ENCODE peak calls at places on chromosomes 13 and 19, in eight cellular contexts. S, P, C, Y, O, W, V and B are unnamed samples.

GRCh38 chr13:73109288-73109899 is 50.6 kb downstream of the KLF5 start:
- DNase-seq in W (no peak), C (no peak), V (no peak), Y (no peak), S (no peak), P (no peak), O (no peak), B (no peak)

GRCh38 chr19:11736696-11737095 is 2.0 kb downstream of the ZNF823 start:
- DNase-seq in S (no peak), Y (peak), O (no peak), V (peak), C (peak), P (peak), W (no peak), B (no peak)

GRCh38 chr19:43504426-43505185 is at the start of gene PHLDB3:
- DNase-seq in W (no peak), Y (no peak), V (no peak), C (peak), P (peak), O (peak), S (peak), B (no peak)

GRCh38 chr19:35038623-35039512 is 2.7 kb upstream of the HPN start:
- DNase-seq in C (peak), V (peak), S (no peak), W (no peak), O (no peak), P (no peak), Y (no peak), B (no peak)

GRCh38 chr13:45422731-45423130 is 4.6 kb upstream of the SLC25A30 start:
- DNase-seq in Y (no peak), C (no peak), S (no peak), P (no peak), W (no peak), V (no peak), O (no peak), B (no peak)

GRCh38 chr13:52786747-52787146 is 47.1 kb upstream of the CNMD start:
- DNase-seq in O (no peak), Y (no peak), V (no peak), W (no peak), P (no peak), S (no peak), C (no peak), B (no peak)

GRCh38 chr19:35890113-35890650 is 10.2 kb downstream of the NFKBID start:
- DNase-seq in W (no peak), C (no peak), V (no peak), Y (no peak), P (no peak), O (no peak), S (no peak), B (no peak)

GRCh38 chr19:1093330-1093729 is 1.8 kb downstream of the POLR2E start:
- DNase-seq in Y (no peak), C (no peak), S (no peak), W (no peak), O (no peak), P (no peak), V (no peak), B (no peak)

GRCh38 chr19:18735324-18735723 is 51.8 kb downstream of the CRTC1 start:
- DNase-seq in S (no peak), O (no peak), W (no peak), P (no peak), C (no peak), V (no peak), Y (no peak), B (no peak)

GRCh38 chr19:34155686-34156085 is 16.6 kb upstream of the LSM14A start:
- DNase-seq in Y (peak), C (peak), S (no peak), V (no peak), P (no peak), W (no peak), O (no peak), B (no peak)

GRCh38 chr13:75585153-75585552 is 35.6 kb downstream of the UCHL3 start:
- DNase-seq in V (no peak), Y (no peak), W (no peak), S (no peak), C (no peak), P (no peak), O (no peak), B (no peak)

GRCh38 chr13:21175656-21176194 is 627 bp downstream of the SKA3 start:
- DNase-seq in Y (peak), P (no peak), S (no peak), V (peak), W (no peak), C (no peak), O (no peak), B (no peak)

GRCh38 chr13:106911020-106911419 is 343.1 kb upstream of the ARGLU1 start:
- DNase-seq in W (no peak), C (no peak), S (peak), O (no peak), V (no peak), Y (no peak), P (no peak), B (no peak)

GRCh38 chr19:3363841-3364500 is 2.4 kb upstream of the NFIC start:
- DNase-seq in P (no peak), C (no peak), S (no peak), V (no peak), Y (no peak), O (no peak), W (no peak), B (no peak)

GRCh38 chr19:17522988-17523872 is 11.8 kb downstream of the PGLS start:
- DNase-seq in W (no peak), P (peak), C (no peak), S (peak), V (no peak), Y (no peak), O (peak), B (no peak)

GRCh38 chr13:24124789-24125476 is 35.6 kb upstream of the SPATA13 start:
- DNase-seq in S (no peak), O (no peak), P (no peak), W (no peak), Y (no peak), V (no peak), C (no peak), B (no peak)

GRCh38 chr13:23378009-23378632 is 55.4 kb downstream of the SACS start:
- DNase-seq in Y (peak), C (peak), W (peak), P (no peak), S (peak), O (no peak), V (peak), B (peak)

GRCh38 chr19:33720691-33721682 is 75.7 kb upstream of the KCTD15 start:
- DNase-seq in W (no peak), O (no peak), C (no peak), V (no peak), Y (no peak), P (no peak), S (no peak), B (no peak)

GRCh38 chr19:11269408-11269807 is 7.1 kb upstream of the DOCK6 start:
- DNase-seq in Y (no peak), P (no peak), O (no peak), V (peak), C (no peak), W (no peak), S (no peak), B (no peak)

GRCh38 chr13:104984296-104984818 is 1551.1 kb downstream of the EFNB2 start:
- DNase-seq in Y (peak), W (no peak), P (peak), O (peak), C (no peak), V (peak), S (peak), B (peak)

GRCh38 chr13:42355118-42355840 is 83.3 kb downstream of the AKAP11 start:
- DNase-seq in O (no peak), C (no peak), W (no peak), Y (no peak), P (no peak), V (no peak), S (no peak), B (no peak)

GRCh38 chr13:68232351-68233130 is 1002.4 kb upstream of the PCDH9 start:
- DNase-seq in W (no peak), V (peak), S (no peak), Y (peak), P (no peak), O (no peak), C (no peak), B (no peak)

GRCh38 chr13:43815204-43815603 is 28.4 kb upstream of the ENOX1 start:
- DNase-seq in C (peak), V (peak), Y (peak), W (peak), S (no peak), O (no peak), P (no peak), B (no peak)

GRCh38 chr13:44489751-44490150 is 86.4 kb downstream of the TSC22D1 start:
- DNase-seq in Y (no peak), V (no peak), W (no peak), O (no peak), C (no peak), P (no peak), S (no peak), B (no peak)

GRCh38 chr13:101614491-101614890 is 162.0 kb downstream of the ITGBL1 start:
- DNase-seq in O (no peak), Y (no peak), C (no peak), P (no peak), V (no peak), W (no peak), S (no peak), B (no peak)

GRCh38 chr19:31149306-31149975 is 199.8 kb downstream of the TSHZ3 start:
- DNase-seq in Y (no peak), W (no peak), S (no peak), C (peak), P (no peak), O (no peak), V (no peak), B (no peak)

GRCh38 chr13:91045351-91046034 is 302.0 kb upstream of the MIR17HG start:
- DNase-seq in C (no peak), V (peak), O (no peak), S (no peak), W (no peak), P (no peak), Y (no peak), B (no peak)

GRCh38 chr19:12825259-12826131 is 8.9 kb downstream of the RTBDN start:
- DNase-seq in C (peak), O (peak), W (no peak), Y (no peak), V (no peak), S (no peak), P (no peak), B (no peak)

GRCh38 chr13:63163903-63164302 is 1748.3 kb upstream of the PCDH20 start:
- DNase-seq in P (no peak), S (no peak), C (no peak), W (no peak), V (no peak), Y (no peak), O (no peak), B (no peak)

GRCh38 chr19:42634409-42635232 is 39.9 kb upstream of the CEACAM8 start:
- DNase-seq in O (peak), S (peak), Y (peak), W (no peak), V (peak), P (no peak), C (peak), B (no peak)

GRCh38 chr19:3253270-3253669 is 28.8 kb downstream of the CELF5 start:
- DNase-seq in C (no peak), W (no peak), Y (no peak), P (no peak), O (no peak), S (no peak), V (no peak), B (no peak)

GRCh38 chr19:13234518-13234917 is 84.3 kb downstream of the IER2 start:
- DNase-seq in C (peak), V (peak), P (no peak), S (peak), W (no peak), Y (no peak), O (peak), B (no peak)

GRCh38 chr19:12095111-12095790 is 30.7 kb downstream of the ZNF844 start:
- DNase-seq in C (peak), S (no peak), W (peak), O (no peak), P (no peak), V (peak), Y (no peak), B (no peak)

DNA sequence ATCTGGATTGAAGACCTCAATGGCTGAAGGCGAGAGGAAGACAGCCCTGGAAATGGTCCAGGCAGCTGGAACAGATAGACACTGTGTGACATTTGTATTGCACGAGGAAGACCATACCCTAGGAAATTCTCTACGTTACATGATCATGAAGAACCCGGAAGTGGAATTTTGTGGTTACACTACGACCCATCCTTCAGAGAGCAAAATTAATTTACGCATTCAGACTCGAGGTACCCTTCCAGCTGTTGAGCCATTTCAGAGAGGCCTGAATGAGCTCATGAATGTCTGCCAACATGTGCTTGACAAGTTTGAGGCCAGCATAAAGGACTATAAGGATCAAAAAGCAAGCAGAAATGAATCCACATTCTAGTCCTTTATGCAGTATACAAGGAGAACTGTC is 1.2 kb downstream of the POLR1D start:
- DNase-seq in P (no peak), Y (no peak), W (no peak), C (peak), V (no peak), S (no peak), O (no peak), B (no peak)
- H3K4me3 ChIP-seq in P (peak), Y (peak), W (peak), C (peak), V (peak), S (peak), O (peak), B (peak)

GRCh38 chr19:51337861-51338562 is 3.9 kb downstream of the VSIG10L start:
- DNase-seq in V (no peak), W (no peak), O (no peak), P (no peak), C (no peak), Y (no peak), S (no peak), B (no peak)
- TF ChIP-seq CTCF in V (no peak), W (no peak), O (no peak), P (no peak), C (no peak), Y (no peak), S (no peak), B (no peak)

DNA sequence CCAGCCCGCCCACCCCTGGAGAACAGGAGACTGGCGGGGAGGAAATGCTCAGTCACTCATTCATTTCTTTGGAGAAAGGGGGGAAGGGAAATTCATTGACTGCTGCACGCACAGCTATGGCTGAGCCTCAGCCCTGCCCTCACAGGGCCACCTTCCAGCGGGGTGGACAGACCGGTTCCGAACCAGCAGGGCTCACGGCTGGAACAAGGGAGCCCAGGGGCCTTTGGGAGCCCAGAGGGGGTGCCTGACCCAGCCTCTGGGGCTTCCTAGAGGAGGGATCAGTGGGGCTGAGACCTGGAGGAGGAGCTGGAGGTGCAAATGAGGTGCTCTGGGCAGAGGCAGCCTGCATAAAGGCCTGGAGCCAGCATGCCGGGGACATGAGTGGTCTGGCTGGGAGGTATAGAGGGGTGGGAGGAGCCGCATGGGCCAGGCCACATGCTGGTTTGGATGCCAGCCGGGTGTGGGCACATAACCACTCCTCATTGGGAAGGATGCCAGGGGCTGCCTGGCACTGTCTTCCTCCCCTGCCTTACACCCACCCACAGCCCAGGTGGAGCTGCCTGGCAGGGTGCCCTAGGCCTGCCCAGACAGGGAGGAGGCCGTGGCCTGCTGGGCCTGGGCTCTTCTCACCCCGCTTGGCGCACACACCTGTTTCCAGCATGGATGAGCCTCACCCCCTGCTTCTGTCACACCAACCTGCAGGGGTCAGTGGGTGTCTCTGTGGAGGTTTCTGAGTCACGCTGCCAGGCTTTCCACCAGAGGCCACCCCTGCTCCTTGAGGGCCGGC is 26.9 kb downstream of the PPP5C start:
- DNase-seq in P (peak), S (no peak), O (peak), C (peak), W (no peak), Y (peak), V (no peak), B (no peak)
- H3K4me3 ChIP-seq in P (no peak), S (no peak), O (no peak), C (no peak), W (no peak), Y (no peak), V (no peak), B (no peak)

GRCh38 chr13:100392709-100393630 is 195.6 kb downstream of the GGACT start:
- DNase-seq in Y (peak), O (peak), S (peak), C (peak), P (peak), V (peak), W (peak), B (peak)
- TF ChIP-seq CTCF in Y (no peak), O (no peak), S (no peak), C (no peak), P (no peak), V (no peak), W (no peak), B (no peak)